ENCODE peak calls at places on chromosomes 5 and 9, in eight cellular contexts. Y is neural progenitor cell, B is PC-3, D is GM23248, Z is SK-N-SH, V is HCT116, G is OCI-LY7, O is MM.1S. H is an unnamed sample.

GRCh38 chr9:134377976-134378375 is 51.7 kb downstream of the RXRA start:
- DNase-seq in Y (no peak), B (peak; percentile 75), D (peak; percentile 47), Z (peak; percentile 71), V (no peak), G (no peak), O (no peak), H (no peak)

GRCh38 chr9:97689401-97689800 is 7.7 kb downstream of the XPA start:
- DNase-seq in Y (no peak), B (peak; percentile 17), D (no peak), Z (no peak), V (no peak), G (no peak), O (no peak), H (no peak)

GRCh38 chr9:92988215-92988731 is 41.0 kb downstream of the FGD3 start:
- DNase-seq in Y (no peak), B (peak; percentile 22), D (no peak), Z (no peak), V (no peak), G (no peak), O (no peak), H (no peak)

GRCh38 chr5:139177809-139178581 is 20.2 kb downstream of the SIL1 start:
- DNase-seq in Y (no peak), B (no peak), D (peak; percentile 17), Z (peak; percentile 49), V (no peak), G (peak; percentile 34), O (peak; percentile 75), H (no peak)

GRCh38 chr5:111598996-111599395 is 86.7 kb upstream of the STARD4 start:
- DNase-seq in Y (no peak), B (no peak), D (no peak), Z (no peak), V (no peak), G (no peak), O (no peak), H (no peak)

GRCh38 chr5:66933066-66933465 is 263.5 kb downstream of the CD180 start:
- DNase-seq in Y (no peak), B (peak; percentile 65), D (peak; percentile 59), Z (no peak), V (no peak), G (no peak), O (no peak), H (no peak)

GRCh38 chr5:28313543-28314334 is 1275.4 kb upstream of the CDH9 start:
- DNase-seq in Y (no peak), B (peak; percentile 84), D (no peak), Z (no peak), V (no peak), G (no peak), O (no peak), H (no peak)

GRCh38 chr5:102700126-102700851 is 54.8 kb upstream of the PAM start:
- DNase-seq in Y (no peak), B (no peak), D (no peak), Z (no peak), V (no peak), G (no peak), O (no peak), H (no peak)

GRCh38 chr9:121399883-121400607 is 30.0 kb upstream of the STOM start:
- DNase-seq in Y (peak; percentile 77), B (peak; percentile 79), D (peak; percentile 85), Z (peak; percentile 37), V (peak; percentile 74), G (peak; percentile 75), O (peak; percentile 77), H (peak; percentile 86)

GRCh38 chr5:81495286-81495685 is 101.4 kb upstream of the ACOT12 start:
- DNase-seq in Y (no peak), B (no peak), D (no peak), Z (no peak), V (no peak), G (no peak), O (no peak), H (no peak)

GRCh38 chr5:96321371-96321770 is 111.7 kb downstream of the PCSK1 start:
- DNase-seq in Y (no peak), B (peak; percentile 18), D (peak; percentile 74), Z (no peak), V (no peak), G (no peak), O (no peak), H (no peak)

DNA sequence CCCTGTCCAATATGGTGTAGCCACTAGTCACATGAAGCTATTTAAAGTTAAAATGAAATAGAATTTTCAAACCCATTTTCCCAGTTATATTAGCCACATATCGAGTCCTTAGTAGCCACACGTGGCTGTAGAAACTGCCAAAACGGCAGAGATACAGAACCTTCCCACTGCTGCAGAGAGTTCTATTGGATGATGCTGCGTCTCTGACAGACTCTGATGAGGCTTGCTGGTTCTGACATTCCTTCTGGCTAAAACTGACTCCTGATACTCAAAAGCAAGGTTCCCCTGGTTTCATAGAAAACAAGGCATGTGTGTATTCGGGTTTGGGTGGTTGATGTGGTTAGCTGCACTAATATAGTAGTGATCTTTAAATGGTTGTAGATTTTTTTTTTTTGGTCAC is 91.5 kb downstream of the TLE4 start:
- DNase-seq in Y (peak; percentile 43), B (no peak), D (peak; percentile 64), Z (no peak), V (no peak), G (no peak), O (no peak), H (peak; percentile 44)
- H3K4me3 ChIP-seq in Y (peak overlapping the region; percentile 37), B (no peak overlapping the region), D (peak overlapping the region; percentile 20), Z (no peak overlapping the region), V (no peak overlapping the region), G (no peak overlapping the region), O (no peak overlapping the region), H (peak overlapping the region; percentile 37)

GRCh38 chr5:39447059-39447458 is 22.3 kb upstream of the DAB2 start:
- DNase-seq in Y (no peak), B (peak; percentile 88), D (peak; percentile 72), Z (no peak), V (no peak), G (no peak), O (no peak), H (no peak)
- TF ChIP-seq EZH2phosphoT487 in Y (no peak), B (no peak), D (no peak), Z (no peak), V (no peak), G (no peak), O (no peak), H (no peak)

GRCh38 chr5:142078251-142078650 is 30.3 kb upstream of the NDFIP1 start:
- DNase-seq in Y (peak; percentile 12), B (no peak), D (no peak), Z (peak; percentile 54), V (no peak), G (no peak), O (no peak), H (no peak)

GRCh38 chr5:142078706-142079105 is 29.9 kb upstream of the NDFIP1 start:
- DNase-seq in Y (no peak), B (no peak), D (no peak), Z (no peak), V (no peak), G (no peak), O (no peak), H (no peak)

GRCh38 chr5:142082182-142082781 is 26.3 kb upstream of the NDFIP1 start:
- DNase-seq in Y (no peak), B (no peak), D (no peak), Z (no peak), V (no peak), G (no peak), O (no peak), H (peak; percentile 26)

GRCh38 chr5:142080248-142080647 is 28.3 kb upstream of the NDFIP1 start:
- DNase-seq in Y (no peak), B (no peak), D (no peak), Z (no peak), V (no peak), G (no peak), O (no peak), H (no peak)

GRCh38 chr5:142079243-142079642 is 29.3 kb upstream of the NDFIP1 start:
- DNase-seq in Y (no peak), B (no peak), D (no peak), Z (peak; percentile 42), V (no peak), G (no peak), O (no peak), H (no peak)
- H3K4me2 ChIP-seq in Y (no peak overlapping the region), B (no peak overlapping the region), D (no peak overlapping the region), Z (no peak overlapping the region), V (no peak overlapping the region), G (no peak overlapping the region), O (no peak overlapping the region), H (no peak overlapping the region)

DNA sequence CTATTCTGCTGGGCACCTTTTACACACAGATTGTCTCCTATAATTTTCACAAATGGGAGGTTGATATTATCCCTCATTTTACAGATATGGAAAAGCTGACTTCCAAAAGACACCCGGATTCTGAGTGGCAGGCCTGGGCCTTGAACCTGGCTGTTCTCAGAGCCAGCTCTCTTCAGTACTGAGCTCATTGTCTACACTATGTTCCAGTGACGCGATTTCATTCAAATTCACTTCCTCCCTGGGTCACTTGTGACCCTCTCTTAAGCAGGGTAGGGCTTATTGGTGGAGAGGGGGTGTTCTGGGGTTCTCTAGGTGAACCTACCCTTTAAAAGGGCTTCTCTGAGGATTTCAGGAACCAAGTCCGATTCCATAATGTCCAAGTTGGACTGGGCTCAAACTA is 70.2 kb downstream of the ANKRD33B start:
- DNase-seq in Y (no peak), B (no peak), D (no peak), Z (no peak), V (no peak), G (peak; percentile 66), O (no peak), H (no peak)
- H3K4me3 ChIP-seq in Y (no peak overlapping the region), B (no peak overlapping the region), D (no peak overlapping the region), Z (no peak overlapping the region), V (no peak overlapping the region), G (no peak overlapping the region), O (no peak overlapping the region), H (no peak overlapping the region)

DNA sequence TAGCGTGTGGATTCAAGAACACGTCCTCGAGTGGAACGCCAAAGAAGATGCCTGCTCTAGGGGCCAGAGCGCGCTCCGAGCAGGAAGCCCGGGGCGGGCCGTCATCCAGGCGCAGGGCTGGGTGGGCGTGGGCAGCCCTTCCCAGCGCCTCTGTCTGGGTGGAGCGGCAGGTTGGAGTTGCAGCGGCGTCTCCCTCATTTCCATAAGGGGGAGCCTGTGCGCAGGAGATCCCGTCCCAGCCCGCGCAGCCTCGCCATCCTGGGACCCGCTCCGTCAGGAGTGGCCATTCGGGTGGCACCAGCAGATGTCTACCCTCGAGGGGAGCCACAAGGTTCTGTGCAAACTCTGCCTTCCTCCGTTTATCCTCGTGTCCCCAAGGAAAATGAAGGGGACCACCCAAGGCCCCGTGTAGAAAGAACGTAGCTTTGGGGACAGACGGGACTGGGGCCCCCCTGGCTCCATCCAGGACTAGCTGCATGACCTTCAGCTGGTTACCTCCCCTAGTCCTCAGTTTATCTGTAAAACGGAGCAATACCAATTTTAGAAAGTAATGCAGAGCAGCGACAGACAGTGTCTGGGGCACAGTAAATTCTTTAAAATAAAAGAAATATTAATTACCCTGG is 155.5 kb upstream of the SMIM23 start:
- DNase-seq in Y (peak; percentile 87), B (peak; percentile 68), D (peak; percentile 72), Z (peak; percentile 91), V (peak; percentile 41), G (no peak), O (peak; percentile 48), H (peak; percentile 86)
- TF ChIP-seq EZH2phosphoT487 in Y (no peak), B (no peak), D (no peak), Z (no peak), V (no peak), G (no peak), O (no peak), H (no peak)

GRCh38 chr9:131734781-131735180 is 5.1 kb downstream of the RAPGEF1 start:
- DNase-seq in Y (no peak), B (no peak), D (no peak), Z (no peak), V (no peak), G (no peak), O (no peak), H (no peak)
- H3K4me2 ChIP-seq in Y (no peak overlapping the region), B (peak overlapping the region; percentile 78), D (no peak overlapping the region), Z (peak overlapping the region; percentile 75), V (peak overlapping the region; percentile 55), G (peak overlapping the region; percentile 97), O (peak overlapping the region; percentile 17), H (no peak overlapping the region)

H was measured in GM23338.